ENCODE peak calls at places on chromosomes 3 and 15, in four cellular contexts. M is uterus, H is cardiac muscle cell, C is neuronal stem cell. E is an unnamed sample.

GRCh38 chr3:11604139-11604895 is 39.4 kb downstream of the VGLL4 start:
- DNase-seq in M (no peak), H (peak), C (no peak), E (no peak)

GRCh38 chr3:79056498-79056897 is 711.3 kb downstream of the ROBO1 start:
- DNase-seq in M (no peak), H (no peak), C (no peak), E (no peak)

GRCh38 chr3:9452417-9452816 is 55.0 kb downstream of the SETD5 start:
- DNase-seq in M (no peak), H (peak), C (no peak), E (no peak)

GRCh38 chr3:6125520-6125919 is 735.4 kb upstream of the GRM7 start:
- DNase-seq in M (no peak), H (no peak), C (peak), E (no peak)

GRCh38 chr15:31082771-31083393 is 18.6 kb downstream of the TRPM1 start:
- DNase-seq in M (no peak), H (no peak), C (no peak), E (no peak)

GRCh38 chr15:41392659-41393058 is 9.6 kb downstream of the NDUFAF1 start:
- DNase-seq in M (no peak), H (no peak), C (no peak), E (no peak)

GRCh38 chr3:160771811-160772459 is 15.9 kb downstream of the PPM1L start:
- DNase-seq in M (no peak), H (no peak), C (no peak), E (no peak)

GRCh38 chr3:160447544-160447943 is 2.0 kb downstream of the TRIM59 start:
- DNase-seq in M (no peak), H (peak), C (no peak), E (no peak)

GRCh38 chr3:98695816-98696215 is 67.3 kb upstream of the ST3GAL6 start:
- DNase-seq in M (no peak), H (peak), C (no peak), E (no peak)

GRCh38 chr3:50372349-50372748 is 13.0 kb upstream of the TMEM115 start:
- DNase-seq in M (no peak), H (peak), C (no peak), E (no peak)

GRCh38 chr15:78236491-78236890 is 2.1 kb upstream of the ACSBG1 start:
- DNase-seq in M (no peak), H (no peak), C (no peak), E (no peak)

GRCh38 chr3:49158792-49159191 is 7.3 kb downstream of the CCDC71 start:
- DNase-seq in M (no peak), H (no peak), C (no peak), E (no peak)

GRCh38 chr3:175957427-175957826 is 1098.3 kb downstream of the NAALADL2 start:
- DNase-seq in M (no peak), H (no peak), C (no peak), E (no peak)

GRCh38 chr3:94234177-94234788 is 171.4 kb downstream of the NSUN3 start:
- DNase-seq in M (no peak), H (peak), C (peak), E (no peak)

GRCh38 chr15:58622877-58623276 is 126.6 kb downstream of the ADAM10 start:
- DNase-seq in M (no peak), H (no peak), C (no peak), E (no peak)

GRCh38 chr3:172115787-172116186 is 76.4 kb downstream of the FNDC3B start:
- DNase-seq in M (no peak), H (no peak), C (no peak), E (no peak)
- H3K4me3 ChIP-seq in M (no peak), H (no peak), C (no peak), E (no peak)

GRCh38 chr15:87227846-87228245 is 1028.7 kb downstream of the NTRK3 start:
- DNase-seq in M (no peak), H (no peak), C (no peak), E (no peak)

GRCh38 chr15:87224409-87224808 is 1032.1 kb downstream of the NTRK3 start:
- DNase-seq in M (no peak), H (no peak), C (no peak), E (no peak)

DNA sequence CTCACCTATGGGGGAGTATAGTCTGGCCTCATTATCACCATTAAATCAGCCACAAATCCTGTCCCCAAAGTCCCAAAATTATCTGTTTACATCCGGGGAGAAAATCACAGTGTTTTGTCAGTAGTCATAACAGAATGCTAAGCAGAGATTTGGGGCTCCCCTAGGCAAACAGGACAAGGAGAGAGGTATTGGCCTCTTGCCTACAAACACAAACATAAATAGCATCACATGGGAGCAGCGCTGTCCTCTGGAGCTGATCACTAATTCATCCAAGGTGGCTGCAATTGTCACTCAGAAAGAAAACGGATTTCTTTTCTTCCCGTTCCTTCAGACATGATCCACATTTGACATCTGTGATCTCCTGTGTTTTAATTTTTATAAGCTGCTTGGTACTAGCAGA is 1028.1 kb downstream of the NTRK3 start:
- DNase-seq in M (no peak), H (no peak), C (no peak), E (no peak)
- H3K27ac ChIP-seq in M (no peak), H (no peak), C (no peak), E (no peak)

GRCh38 chr3:134487406-134487805 is 1.5 kb downstream of the CEP63 start:
- DNase-seq in M (no peak), H (no peak), C (no peak), E (no peak)
- H3K4me3 ChIP-seq in M (no peak), H (peak), C (peak), E (no peak)

GRCh38 chr15:44705981-44706380 is 5.1 kb downstream of the PATL2 start:
- DNase-seq in M (no peak), H (no peak), C (no peak), E (no peak)

GRCh38 chr15:44706401-44706800 is 4.7 kb downstream of the PATL2 start:
- DNase-seq in M (no peak), H (no peak), C (no peak), E (peak)

GRCh38 chr15:44711089-44711355 is at the start of gene PATL2:
- DNase-seq in M (no peak), H (no peak), C (no peak), E (no peak)

GRCh38 chr15:44710236-44711088 is 661 bp downstream of the PATL2 start:
- DNase-seq in M (no peak), H (peak), C (no peak), E (peak)

DNA sequence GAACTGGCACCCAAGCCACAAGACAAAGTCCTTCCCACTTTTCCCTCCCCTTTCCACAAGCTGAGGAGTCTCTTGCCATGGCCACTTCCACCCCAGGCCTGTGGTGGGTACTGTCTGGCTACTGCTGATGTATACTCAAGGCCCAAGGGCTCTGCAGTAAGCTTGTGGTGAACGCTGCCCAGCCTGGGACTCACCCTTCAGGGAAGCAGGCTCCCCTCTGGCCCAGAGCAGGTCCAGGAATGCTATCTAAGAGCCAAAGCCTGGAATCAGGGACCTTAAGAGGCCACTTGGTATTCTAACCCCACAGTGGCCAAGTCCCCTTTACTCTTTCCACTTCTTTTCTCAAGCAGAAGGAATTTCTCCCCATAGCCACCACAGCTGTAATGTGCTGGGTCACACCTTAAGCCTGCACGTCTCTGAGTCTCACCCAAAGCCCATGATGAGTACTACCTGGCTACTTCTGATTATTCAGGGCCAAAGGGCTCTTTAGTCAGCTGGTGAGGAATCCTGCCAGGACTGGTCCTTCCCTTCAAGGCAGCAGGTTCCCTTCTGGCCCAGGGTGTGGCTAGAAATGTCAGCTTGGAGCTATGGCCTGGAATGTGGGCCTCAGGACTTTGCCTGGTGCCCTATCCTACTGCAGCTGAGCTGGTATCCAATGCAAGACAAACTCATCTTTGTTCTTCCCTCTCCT is 4.0 kb downstream of the PATL2 start:
- DNase-seq in M (no peak), H (no peak), C (no peak), E (no peak)
- H3K27ac ChIP-seq in M (no peak), H (no peak), C (no peak), E (peak)